ENCODE peak calls at places on chromosomes 7 and 10, in five cellular contexts. H is upper lobe of left lung, F is spleen, V is stomach, P is breast epithelium. D is an unnamed sample.

GRCh38 chr7:76230214-76230613 is 28.5 kb downstream of the SRRM3 start:
- DNase-seq in V (no peak), P (no peak), F (no peak), H (no peak), D (no peak)

GRCh38 chr10:116109881-116110280 is 163.1 kb downstream of the GFRA1 start:
- DNase-seq in P (no peak), V (peak; percentile 8), H (no peak), F (no peak), D (no peak)

GRCh38 chr10:30821994-30822692 is 192.6 kb upstream of the LYZL2 start:
- DNase-seq in P (no peak), V (no peak), F (peak; percentile 38), H (no peak), D (no peak)

GRCh38 chr7:107609861-107610260 is 29.8 kb downstream of the BCAP29 start:
- DNase-seq in P (no peak), F (no peak), H (no peak), V (no peak), D (no peak)

GRCh38 chr7:108145401-108145800 is 15.2 kb upstream of the LAMB4 start:
- DNase-seq in H (no peak), F (no peak), V (no peak), P (no peak), D (no peak)

GRCh38 chr7:131011437-131011752 is 277.4 kb upstream of the KLF14 start:
- DNase-seq in V (no peak), P (no peak), F (peak; percentile 84), H (peak; percentile 88), D (no peak)

GRCh38 chr7:151896486-151896885 is 19.6 kb upstream of the PRKAG2 start:
- DNase-seq in V (no peak), H (no peak), P (no peak), F (peak; percentile 53), D (no peak)

GRCh38 chr10:119006451-119007210 is 22.9 kb upstream of the NANOS1 start:
- DNase-seq in P (peak; percentile 76), H (peak; percentile 64), V (peak; percentile 69), F (no peak), D (no peak)

GRCh38 chr10:62433901-62434300 is 59.7 kb downstream of the ZNF365 start:
- DNase-seq in H (no peak), F (no peak), V (no peak), P (no peak), D (no peak)

DNA sequence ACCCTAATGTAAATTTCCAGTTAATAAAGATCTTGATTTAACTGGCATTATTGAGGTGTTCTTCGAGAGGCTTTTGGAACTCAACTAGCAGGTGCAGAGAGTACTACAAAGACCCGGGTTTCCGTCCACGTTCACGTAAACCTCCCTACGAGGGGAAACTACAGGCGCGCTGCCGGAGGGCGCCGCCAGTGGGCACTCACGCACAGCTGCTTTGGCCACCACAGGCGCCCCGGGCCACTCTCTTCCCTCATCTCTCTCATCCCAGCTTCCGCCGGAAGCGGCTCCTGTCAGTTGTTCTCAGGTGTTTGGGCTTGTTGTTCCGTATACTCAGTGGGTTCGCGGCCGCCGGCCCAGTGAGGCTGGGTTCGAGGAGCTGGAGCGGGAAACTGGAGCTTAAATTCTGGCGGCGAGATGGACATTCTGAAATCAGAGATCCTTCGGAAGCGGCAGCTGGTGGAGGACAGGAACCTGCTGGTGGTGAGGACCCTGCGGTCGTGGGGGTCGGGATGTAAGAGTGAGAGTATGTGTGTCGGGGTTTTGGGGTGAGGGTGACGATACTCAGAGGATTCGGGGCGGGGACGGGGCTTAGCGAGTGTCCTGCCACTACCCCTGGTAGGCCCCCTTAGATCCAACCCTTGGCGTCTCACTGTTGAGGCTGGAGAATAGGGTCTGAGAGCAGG is at the start of gene PRPF18:
- DNase-seq in F (peak; percentile 99), V (peak; percentile 96), H (peak; percentile 96), P (peak; percentile 90), D (peak; percentile 92)
- TF ChIP-seq POLR2AphosphoS5 in F (peak; percentile 90), V (peak; percentile 42), H (peak; percentile 70), P (peak; percentile 79), D (peak; percentile 88)

GRCh38 chr7:10973061-10973941 is at the start of gene PHF14:
- DNase-seq in V (peak; percentile 98), H (peak; percentile 98), F (peak; percentile 98), P (peak; percentile 96), D (peak; percentile 82)
- TF ChIP-seq POLR2A in V (no peak), H (peak; percentile 72), F (peak; percentile 29), P (peak; percentile 52), D (peak; percentile 87)

DNA sequence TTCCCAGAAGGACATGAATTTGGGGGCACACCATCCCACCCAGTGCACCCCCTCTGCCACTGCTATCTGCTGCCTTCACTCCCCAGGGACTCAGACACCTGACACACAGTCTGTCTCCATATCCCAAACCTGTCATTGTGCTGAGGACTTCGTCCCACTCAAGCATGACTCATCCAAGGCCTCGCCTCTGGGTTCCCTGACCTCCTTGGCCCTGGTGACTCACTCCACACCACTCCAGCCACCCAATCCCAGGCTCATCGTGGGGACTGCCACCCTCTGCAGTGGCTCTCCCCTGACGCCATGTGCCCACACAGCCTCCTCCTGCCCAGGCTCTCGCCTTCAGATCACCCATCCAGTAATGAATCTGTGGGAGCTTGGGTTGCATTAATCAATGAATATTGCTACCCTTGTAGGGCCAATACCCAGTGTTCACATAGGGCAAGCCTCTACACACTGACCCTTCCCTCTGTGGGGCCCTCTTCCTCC is 6.6 kb upstream of the INSIG1 start:
- DNase-seq in P (no peak), V (peak; percentile 52), H (peak; percentile 83), F (no peak), D (no peak)
- TF ChIP-seq POLR2AphosphoS5 in P (no peak), V (no peak), H (peak; percentile 17), F (no peak), D (no peak)

DNA sequence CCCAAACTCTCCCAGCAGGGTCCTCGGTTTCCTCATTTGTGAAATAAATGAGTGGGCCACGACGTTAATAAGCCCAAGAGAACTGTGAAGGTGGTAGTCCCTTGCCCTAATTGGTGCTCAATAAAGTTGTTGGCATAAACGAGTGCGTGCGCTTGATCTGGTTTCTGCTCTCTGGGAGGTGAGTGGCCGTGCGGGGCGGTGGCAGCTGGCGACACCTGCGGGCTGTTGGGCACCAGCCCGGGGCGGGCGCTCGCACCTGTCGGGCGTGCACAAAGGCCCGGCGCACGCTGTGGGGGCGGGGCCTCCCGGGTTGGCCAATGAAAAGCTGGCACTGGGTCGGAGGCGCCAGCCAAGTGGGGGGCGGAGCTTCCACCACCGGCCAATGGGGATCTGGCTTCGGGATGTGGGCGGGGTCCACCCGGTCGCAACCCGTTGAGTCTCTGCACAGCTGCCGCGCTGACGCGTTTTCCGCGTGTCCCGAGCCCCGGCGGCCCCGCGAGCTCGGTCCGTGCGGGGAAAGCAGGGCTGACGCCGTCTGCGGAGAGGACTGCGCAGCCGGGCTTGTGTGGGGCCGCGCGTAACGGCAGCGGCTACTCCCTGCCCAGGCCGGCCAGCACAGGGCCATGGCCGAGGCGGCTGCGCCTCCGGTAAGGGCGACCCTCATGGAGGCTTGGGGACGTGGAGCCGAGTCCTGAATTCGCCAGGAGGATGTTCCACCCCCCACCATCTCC is 23.0 kb downstream of the ZNF783 start:
- DNase-seq in V (peak; percentile 99), F (peak; percentile 97), H (peak; percentile 94), P (peak; percentile 92), D (peak; percentile 98)
- TF ChIP-seq POLR2A in V (no peak), F (no peak), H (peak; percentile 42), P (no peak), D (no peak)

GRCh38 chr10:16967866-16968721 is 150.9 kb upstream of the RSU1 start:
- DNase-seq in P (no peak), H (no peak), V (no peak), F (no peak), D (no peak)
- TF ChIP-seq POLR2AphosphoS5 in P (no peak), H (no peak), V (no peak), F (no peak), D (no peak)

GRCh38 chr7:128100949-128101713 is 69.9 kb upstream of the LRRC4 start:
- DNase-seq in F (no peak), P (no peak), V (no peak), H (no peak), D (no peak)

GRCh38 chr7:128104109-128104742 is 73.0 kb upstream of the LRRC4 start:
- DNase-seq in H (no peak), V (no peak), F (peak; percentile 86), P (no peak), D (peak; percentile 51)

GRCh38 chr7:128100225-128100948 is 69.2 kb upstream of the LRRC4 start:
- DNase-seq in F (no peak), H (no peak), P (no peak), V (no peak), D (no peak)

GRCh38 chr7:128103498-128104108 is 72.4 kb upstream of the LRRC4 start:
- DNase-seq in P (no peak), H (no peak), V (no peak), F (peak; percentile 93), D (peak; percentile 68)

GRCh38 chr7:128102490-128103291 is 71.5 kb upstream of the LRRC4 start:
- DNase-seq in P (no peak), F (peak; percentile 51), H (no peak), V (no peak), D (no peak)
- TF ChIP-seq POLR2A in P (no peak), F (no peak), H (no peak), V (no peak), D (no peak)

GRCh38 chr7:69657331-69657730 is 59.1 kb downstream of the AUTS2 start:
- DNase-seq in F (no peak), V (no peak), P (no peak), H (no peak), D (no peak)

GRCh38 chr7:69654381-69654780 is 56.1 kb downstream of the AUTS2 start:
- DNase-seq in F (no peak), H (peak; percentile 74), V (peak; percentile 41), P (peak; percentile 58), D (no peak)

GRCh38 chr7:69656077-69656476 is 57.8 kb downstream of the AUTS2 start:
- DNase-seq in H (peak; percentile 33), V (no peak), P (no peak), F (no peak), D (no peak)

GRCh38 chr7:69654849-69655707 is 56.8 kb downstream of the AUTS2 start:
- DNase-seq in P (no peak), V (no peak), H (no peak), F (no peak), D (no peak)

DNA sequence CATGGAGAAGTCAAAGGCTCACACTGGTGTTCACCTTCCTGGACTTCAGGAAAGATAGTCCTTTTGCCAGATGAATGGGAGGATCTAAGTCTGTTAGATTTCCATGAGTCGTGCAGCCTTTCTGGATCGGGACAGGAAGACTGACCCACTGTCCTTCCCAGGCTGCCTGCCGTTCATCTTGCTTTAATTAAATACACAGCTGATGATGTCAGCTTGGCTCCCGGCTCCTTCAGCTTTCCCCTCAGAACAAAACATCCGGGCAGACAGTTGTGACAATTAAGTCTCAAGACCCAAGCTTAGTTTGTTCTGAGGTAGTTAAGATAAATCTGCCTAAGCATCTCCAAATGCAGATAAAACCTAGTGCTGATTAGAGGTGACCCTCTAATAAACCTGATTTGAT is 58.6 kb downstream of the AUTS2 start:
- DNase-seq in V (no peak), P (peak; percentile 43), F (no peak), H (no peak), D (no peak)
- TF ChIP-seq POLR2AphosphoS5 in V (no peak), P (no peak), F (no peak), H (peak; percentile 56), D (no peak)

DNA sequence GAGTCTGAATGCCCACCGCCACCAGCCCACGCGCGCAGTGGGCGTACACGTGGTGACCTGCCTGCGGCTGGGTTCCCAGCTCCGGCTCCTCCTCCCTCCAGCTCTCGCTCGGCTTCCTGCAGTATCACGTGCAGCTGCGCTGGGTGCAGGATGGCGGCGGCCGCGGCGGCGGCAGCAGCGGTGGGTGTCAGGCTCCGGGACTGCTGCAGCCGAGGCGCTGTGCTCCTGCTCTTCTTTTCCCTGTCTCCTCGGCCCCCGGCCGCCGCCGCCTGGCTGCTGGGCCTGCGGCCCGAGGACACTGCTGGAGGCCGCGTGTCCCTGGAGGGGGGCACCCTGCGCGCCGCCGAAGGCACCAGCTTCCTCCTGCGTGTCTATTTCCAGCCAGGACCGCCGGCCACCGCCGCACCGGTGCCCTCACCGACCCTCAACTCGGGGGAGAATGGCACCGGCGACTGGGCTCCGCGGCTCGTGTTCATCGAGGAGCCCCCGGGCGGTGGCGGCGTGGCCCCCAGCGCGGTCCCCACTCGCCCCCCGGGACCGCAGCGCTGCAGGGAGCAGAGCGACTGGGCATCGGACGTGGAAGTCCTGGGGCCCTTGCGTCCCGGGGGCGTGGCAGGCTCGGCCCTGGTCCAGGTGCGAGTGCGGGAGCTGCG is at the start of gene CNNM1:
- DNase-seq in H (no peak), P (no peak), F (peak; percentile 76), V (no peak), D (peak; percentile 19)
- TF ChIP-seq POLR2A in H (no peak), P (no peak), F (no peak), V (no peak), D (no peak)

D was measured in GM12891.